ENCODE peak calls at places on chromosomes 16 and 17, in five cellular contexts. One of them, this sample, is unnamed.

GRCh38 chr17:34647511-34647910 is 68.1 kb downstream of the TMEM132E start:
- DNase-seq in right cardiac atrium: no peak
- DNase-seq in PC-9: no peak
- DNase-seq in heart left ventricle: no peak
- DNase-seq in tibial nerve: no peak
- DNase-seq in this sample: no peak

GRCh38 chr16:27088216-27088615 is 21.5 kb downstream of the C16orf82 start:
- DNase-seq in heart left ventricle: no peak
- DNase-seq in right cardiac atrium: no peak
- DNase-seq in tibial nerve: no peak
- DNase-seq in PC-9: no peak
- DNase-seq in this sample: no peak

GRCh38 chr17:58667934-58668597 is 23.8 kb downstream of the TEX14 start:
- DNase-seq in PC-9: peak
- DNase-seq in tibial nerve: no peak
- DNase-seq in heart left ventricle: no peak
- DNase-seq in right cardiac atrium: no peak
- DNase-seq in this sample: no peak

GRCh38 chr17:51371732-51372151 is 111.4 kb downstream of the UTP18 start:
- DNase-seq in right cardiac atrium: no peak
- DNase-seq in heart left ventricle: no peak
- DNase-seq in tibial nerve: peak
- DNase-seq in PC-9: no peak
- DNase-seq in this sample: peak

GRCh38 chr17:50769884-50770283 is 2.6 kb upstream of the ANKRD40CL start:
- DNase-seq in tibial nerve: no peak
- DNase-seq in PC-9: no peak
- DNase-seq in right cardiac atrium: no peak
- DNase-seq in heart left ventricle: no peak
- DNase-seq in this sample: no peak

GRCh38 chr17:75848523-75849303 is 4.5 kb upstream of the UNC13D start:
- DNase-seq in heart left ventricle: peak
- DNase-seq in right cardiac atrium: peak
- DNase-seq in PC-9: peak
- DNase-seq in tibial nerve: peak
- DNase-seq in this sample: peak

GRCh38 chr17:45296003-45296832 is 20.6 kb downstream of the MAP3K14 start:
- DNase-seq in tibial nerve: no peak
- DNase-seq in PC-9: peak
- DNase-seq in right cardiac atrium: no peak
- DNase-seq in heart left ventricle: no peak
- DNase-seq in this sample: no peak

GRCh38 chr16:24685539-24686432 is 43.7 kb upstream of the TNRC6A start:
- DNase-seq in right cardiac atrium: peak
- DNase-seq in heart left ventricle: peak
- DNase-seq in tibial nerve: peak
- DNase-seq in PC-9: no peak
- DNase-seq in this sample: no peak

GRCh38 chr17:7079581-7080444 is at the start of gene CLEC10A:
- DNase-seq in PC-9: no peak
- DNase-seq in tibial nerve: no peak
- DNase-seq in right cardiac atrium: no peak
- DNase-seq in heart left ventricle: no peak
- DNase-seq in this sample: no peak

GRCh38 chr17:35716173-35716572 is 15.3 kb upstream of the RASL10B start:
- DNase-seq in right cardiac atrium: no peak
- DNase-seq in PC-9: no peak
- DNase-seq in heart left ventricle: no peak
- DNase-seq in tibial nerve: no peak
- DNase-seq in this sample: no peak

GRCh38 chr17:20235747-20236146 is 226.6 kb downstream of the SPECC1 start:
- DNase-seq in heart left ventricle: no peak
- DNase-seq in PC-9: no peak
- DNase-seq in tibial nerve: no peak
- DNase-seq in right cardiac atrium: no peak
- DNase-seq in this sample: no peak

GRCh38 chr16:24984903-24985675 is 30.1 kb downstream of the ARHGAP17 start:
- DNase-seq in heart left ventricle: no peak
- DNase-seq in PC-9: no peak
- DNase-seq in right cardiac atrium: no peak
- DNase-seq in tibial nerve: no peak
- DNase-seq in this sample: no peak

GRCh38 chr17:77316191-77316641 is 175.4 kb downstream of the SEC14L1 start:
- DNase-seq in heart left ventricle: no peak
- DNase-seq in PC-9: no peak
- DNase-seq in tibial nerve: no peak
- DNase-seq in right cardiac atrium: no peak
- DNase-seq in this sample: no peak

GRCh38 chr17:4241535-4241934 is 22.2 kb downstream of the ANKFY1 start:
- DNase-seq in heart left ventricle: no peak
- DNase-seq in PC-9: no peak
- DNase-seq in tibial nerve: no peak
- DNase-seq in right cardiac atrium: peak
- DNase-seq in this sample: no peak

GRCh38 chr17:70920416-70920815 is 751.1 kb downstream of the KCNJ2 start:
- DNase-seq in heart left ventricle: no peak
- DNase-seq in tibial nerve: no peak
- DNase-seq in right cardiac atrium: no peak
- DNase-seq in PC-9: no peak
- DNase-seq in this sample: no peak

GRCh38 chr17:38701504-38702165 is 3.4 kb upstream of the MLLT6 start:
- DNase-seq in heart left ventricle: no peak
- DNase-seq in PC-9: no peak
- DNase-seq in tibial nerve: no peak
- DNase-seq in right cardiac atrium: no peak
- DNase-seq in this sample: peak

GRCh38 chr17:17761894-17762781 is 74.6 kb downstream of the SREBF1 start:
- DNase-seq in heart left ventricle: no peak
- DNase-seq in tibial nerve: no peak
- DNase-seq in PC-9: peak
- DNase-seq in right cardiac atrium: no peak
- DNase-seq in this sample: no peak

GRCh38 chr17:19004601-19005441 is at the start of gene FAM83G:
- DNase-seq in heart left ventricle: peak
- DNase-seq in PC-9: peak
- DNase-seq in tibial nerve: peak
- DNase-seq in right cardiac atrium: peak
- DNase-seq in this sample: peak

GRCh38 chr17:48610282-48611211 is at the start of gene HOXB7:
- DNase-seq in right cardiac atrium: peak
- DNase-seq in PC-9: peak
- DNase-seq in heart left ventricle: peak
- DNase-seq in tibial nerve: peak
- DNase-seq in this sample: peak

GRCh38 chr17:46884552-46884951 is 33.2 kb downstream of the WNT9B start:
- DNase-seq in PC-9: no peak
- DNase-seq in heart left ventricle: no peak
- DNase-seq in tibial nerve: no peak
- DNase-seq in right cardiac atrium: no peak
- DNase-seq in this sample: no peak
- H3K27ac ChIP-seq in PC-9: no peak
- H3K27ac ChIP-seq in heart left ventricle: no peak
- H3K27ac ChIP-seq in tibial nerve: no peak
- H3K27ac ChIP-seq in right cardiac atrium: no peak
- H3K27ac ChIP-seq in this sample: no peak

GRCh38 chr17:82458130-82458884 is at the start of gene NARF:
- DNase-seq in heart left ventricle: peak
- DNase-seq in right cardiac atrium: peak
- DNase-seq in PC-9: peak
- DNase-seq in tibial nerve: peak
- DNase-seq in this sample: peak

GRCh38 chr17:82457071-82457789 is 1.3 kb upstream of the NARF start:
- DNase-seq in tibial nerve: peak
- DNase-seq in right cardiac atrium: peak
- DNase-seq in heart left ventricle: peak
- DNase-seq in PC-9: no peak
- DNase-seq in this sample: no peak

GRCh38 chr17:82458885-82459424 is 414 bp downstream of the NARF start:
- DNase-seq in right cardiac atrium: peak
- DNase-seq in heart left ventricle: no peak
- DNase-seq in PC-9: no peak
- DNase-seq in tibial nerve: no peak
- DNase-seq in this sample: peak

GRCh38 chr17:82461827-82462524 is 3.4 kb downstream of the NARF start:
- DNase-seq in right cardiac atrium: no peak
- DNase-seq in heart left ventricle: no peak
- DNase-seq in tibial nerve: no peak
- DNase-seq in PC-9: peak
- DNase-seq in this sample: no peak

GRCh38 chr17:82457790-82458129 is 781 bp upstream of the NARF start:
- DNase-seq in PC-9: no peak
- DNase-seq in right cardiac atrium: no peak
- DNase-seq in heart left ventricle: no peak
- DNase-seq in tibial nerve: no peak
- DNase-seq in this sample: no peak
- H3K4me3 ChIP-seq in PC-9: peak
- H3K4me3 ChIP-seq in right cardiac atrium: peak
- H3K4me3 ChIP-seq in heart left ventricle: peak
- H3K4me3 ChIP-seq in tibial nerve: peak
- H3K4me3 ChIP-seq in this sample: peak

DNA sequence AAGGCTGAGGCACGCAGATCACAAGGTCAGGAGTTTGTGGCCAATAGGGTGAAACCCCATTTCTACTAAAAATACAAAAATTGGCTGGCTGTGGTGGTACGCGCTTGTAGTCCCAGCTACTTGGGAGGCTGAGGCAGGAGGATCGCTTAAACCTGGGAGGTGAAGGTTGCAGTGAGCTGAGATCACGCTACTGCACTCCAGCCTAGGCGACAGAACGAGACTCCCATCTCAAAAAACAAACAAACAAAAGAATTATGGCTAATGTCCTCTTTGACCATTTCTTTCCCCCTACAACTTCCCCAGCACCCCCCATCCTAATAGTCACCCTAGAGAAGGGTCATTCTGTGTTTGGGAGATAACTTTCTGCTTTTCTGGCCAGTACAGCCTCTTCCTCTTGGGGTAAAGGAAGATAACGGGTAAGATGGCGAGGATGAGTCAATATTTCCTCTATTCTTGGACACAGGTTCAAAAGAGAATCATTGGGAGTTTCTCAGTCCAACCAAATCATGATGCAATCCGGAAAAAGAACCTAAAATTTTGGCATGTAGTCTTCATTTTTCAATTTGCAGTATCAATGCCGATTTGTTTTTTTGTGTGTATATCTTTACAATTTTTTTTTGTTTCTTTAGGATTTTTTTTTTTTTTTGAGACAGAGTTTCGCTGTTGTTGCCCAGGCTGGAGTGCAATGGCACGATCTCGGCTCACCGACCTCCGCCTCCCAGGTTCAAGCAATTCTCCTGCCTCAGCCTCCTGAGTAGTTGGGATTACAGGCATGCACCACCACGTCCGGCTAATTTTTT is 107.6 kb upstream of the MED13 start:
- DNase-seq in tibial nerve: no peak
- DNase-seq in heart left ventricle: no peak
- DNase-seq in PC-9: no peak
- DNase-seq in right cardiac atrium: no peak
- DNase-seq in this sample: no peak
- H3K27ac ChIP-seq in tibial nerve: no peak
- H3K27ac ChIP-seq in heart left ventricle: no peak
- H3K27ac ChIP-seq in PC-9: no peak
- H3K27ac ChIP-seq in right cardiac atrium: no peak
- H3K27ac ChIP-seq in this sample: no peak

DNA sequence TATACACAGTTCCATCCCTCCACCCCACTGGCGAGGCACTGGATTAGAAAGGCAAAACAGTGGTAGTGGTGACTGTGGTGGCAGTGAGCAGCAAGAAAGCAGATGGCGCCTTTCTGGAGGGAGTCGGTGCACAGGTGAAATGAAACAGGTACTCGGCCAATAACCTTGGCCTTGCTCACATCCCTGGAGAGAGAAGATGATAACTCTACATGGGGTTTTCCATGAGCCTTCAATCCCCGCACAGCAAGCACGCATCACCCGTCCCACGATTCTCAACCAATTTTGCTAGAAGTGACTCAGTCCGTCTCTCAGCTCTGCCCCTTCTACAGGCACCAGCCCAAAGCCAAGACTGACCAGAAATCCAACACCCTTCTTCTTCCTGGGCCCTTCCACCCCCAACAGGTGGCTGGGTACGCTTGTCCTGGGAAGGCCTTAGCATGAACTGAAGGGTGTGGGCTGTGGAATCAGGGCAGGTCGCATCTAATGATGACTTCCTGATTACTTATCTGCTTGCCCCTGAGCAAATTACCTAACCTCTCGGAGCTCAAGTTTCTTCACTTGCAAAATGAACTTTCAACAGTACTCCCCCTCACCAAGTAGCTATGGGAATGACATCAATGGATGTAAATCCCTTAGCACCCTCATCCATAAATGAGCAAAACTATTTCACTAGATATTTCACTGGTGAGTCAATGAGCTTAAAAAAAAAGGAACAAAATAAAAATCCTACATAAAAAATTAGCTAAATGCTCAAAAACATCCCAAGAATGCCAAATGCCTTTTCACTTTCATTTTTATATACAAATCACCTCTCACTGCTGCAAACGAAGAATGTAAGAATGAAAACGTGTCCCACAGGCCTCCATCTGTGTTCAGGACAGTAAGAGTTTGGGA is 18.0 kb downstream of the XPO6 start:
- DNase-seq in heart left ventricle: no peak
- DNase-seq in tibial nerve: no peak
- DNase-seq in PC-9: peak
- DNase-seq in right cardiac atrium: no peak
- DNase-seq in this sample: peak
- H3K4me3 ChIP-seq in heart left ventricle: no peak
- H3K4me3 ChIP-seq in tibial nerve: no peak
- H3K4me3 ChIP-seq in PC-9: no peak
- H3K4me3 ChIP-seq in right cardiac atrium: no peak
- H3K4me3 ChIP-seq in this sample: peak

GRCh38 chr16:2520097-2520783 is at the start of gene AMDHD2:
- DNase-seq in tibial nerve: peak
- DNase-seq in heart left ventricle: peak
- DNase-seq in right cardiac atrium: peak
- DNase-seq in PC-9: peak
- DNase-seq in this sample: peak
- H3K27ac ChIP-seq in tibial nerve: peak
- H3K27ac ChIP-seq in heart left ventricle: no peak
- H3K27ac ChIP-seq in right cardiac atrium: peak
- H3K27ac ChIP-seq in PC-9: no peak
- H3K27ac ChIP-seq in this sample: peak

GRCh38 chr16:14186954-14187306 is 115.8 kb downstream of the MRTFB start:
- DNase-seq in tibial nerve: no peak
- DNase-seq in heart left ventricle: no peak
- DNase-seq in right cardiac atrium: no peak
- DNase-seq in PC-9: no peak
- DNase-seq in this sample: no peak
- H3K4me3 ChIP-seq in tibial nerve: peak
- H3K4me3 ChIP-seq in heart left ventricle: peak
- H3K4me3 ChIP-seq in right cardiac atrium: peak
- H3K4me3 ChIP-seq in PC-9: no peak
- H3K4me3 ChIP-seq in this sample: no peak

This sample was measured in CD4-positive, CD25-positive, alpha-beta regulatory T cell.